ENCODE peak calls at places on chromosomes 13 and 19, in nine cellular contexts. One of them, this sample, is unnamed.

GRCh38 chr13:114319441-114319871 is 5.2 kb downstream of the CHAMP1 start:
- DNase-seq in WERI-Rb-1: no peak
- DNase-seq in stomach: no peak
- DNase-seq in kidney: no peak
- DNase-seq in astrocyte of the spinal cord: peak
- DNase-seq in right lobe of liver: no peak
- DNase-seq in RWPE2: no peak
- DNase-seq in activated B cell treated with CpG ODN at 0.5 μM for 24 hours: no peak
- DNase-seq in cardiac fibroblast: peak
- DNase-seq in this sample: no peak

GRCh38 chr19:15010497-15011255 is 31.0 kb upstream of the SLC1A6 start:
- DNase-seq in WERI-Rb-1: no peak
- DNase-seq in stomach: no peak
- DNase-seq in kidney: peak
- DNase-seq in astrocyte of the spinal cord: no peak
- DNase-seq in right lobe of liver: no peak
- DNase-seq in RWPE2: no peak
- DNase-seq in activated B cell treated with CpG ODN at 0.5 μM for 24 hours: no peak
- DNase-seq in cardiac fibroblast: no peak
- DNase-seq in this sample: no peak

GRCh38 chr19:38653028-38653571 is 5.7 kb downstream of the ACTN4 start:
- DNase-seq in WERI-Rb-1: peak
- DNase-seq in stomach: peak
- DNase-seq in kidney: no peak
- DNase-seq in astrocyte of the spinal cord: peak
- DNase-seq in right lobe of liver: peak
- DNase-seq in RWPE2: no peak
- DNase-seq in activated B cell treated with CpG ODN at 0.5 μM for 24 hours: no peak
- DNase-seq in cardiac fibroblast: peak
- DNase-seq in this sample: peak

GRCh38 chr19:10430505-10431253 is 10.3 kb downstream of the PDE4A start:
- DNase-seq in WERI-Rb-1: no peak
- DNase-seq in stomach: peak
- DNase-seq in kidney: peak
- DNase-seq in astrocyte of the spinal cord: no peak
- DNase-seq in right lobe of liver: no peak
- DNase-seq in RWPE2: no peak
- DNase-seq in activated B cell treated with CpG ODN at 0.5 μM for 24 hours: no peak
- DNase-seq in cardiac fibroblast: peak
- DNase-seq in this sample: no peak

GRCh38 chr13:79482271-79482970 is 1.5 kb downstream of the NDFIP2 start:
- DNase-seq in WERI-Rb-1: no peak
- DNase-seq in stomach: no peak
- DNase-seq in kidney: no peak
- DNase-seq in astrocyte of the spinal cord: peak
- DNase-seq in right lobe of liver: no peak
- DNase-seq in RWPE2: no peak
- DNase-seq in activated B cell treated with CpG ODN at 0.5 μM for 24 hours: no peak
- DNase-seq in cardiac fibroblast: peak
- DNase-seq in this sample: no peak

GRCh38 chr13:30864352-30865130 is 41.5 kb upstream of the MEDAG start:
- DNase-seq in WERI-Rb-1: peak
- DNase-seq in stomach: no peak
- DNase-seq in kidney: no peak
- DNase-seq in astrocyte of the spinal cord: peak
- DNase-seq in right lobe of liver: no peak
- DNase-seq in RWPE2: no peak
- DNase-seq in activated B cell treated with CpG ODN at 0.5 μM for 24 hours: no peak
- DNase-seq in cardiac fibroblast: peak
- DNase-seq in this sample: no peak

GRCh38 chr13:30121666-30122065 is 185.7 kb downstream of the KATNAL1 start:
- DNase-seq in WERI-Rb-1: no peak
- DNase-seq in stomach: no peak
- DNase-seq in kidney: no peak
- DNase-seq in astrocyte of the spinal cord: no peak
- DNase-seq in right lobe of liver: no peak
- DNase-seq in RWPE2: no peak
- DNase-seq in activated B cell treated with CpG ODN at 0.5 μM for 24 hours: no peak
- DNase-seq in cardiac fibroblast: no peak
- DNase-seq in this sample: no peak

GRCh38 chr19:48819366-48819816 is 8.6 kb upstream of the BCAT2 start:
- DNase-seq in WERI-Rb-1: no peak
- DNase-seq in stomach: peak
- DNase-seq in kidney: peak
- DNase-seq in astrocyte of the spinal cord: peak
- DNase-seq in right lobe of liver: peak
- DNase-seq in RWPE2: peak
- DNase-seq in activated B cell treated with CpG ODN at 0.5 μM for 24 hours: no peak
- DNase-seq in cardiac fibroblast: peak
- DNase-seq in this sample: peak

GRCh38 chr19:44551850-44552249 is 22.4 kb upstream of the CEACAM20 start:
- DNase-seq in WERI-Rb-1: no peak
- DNase-seq in stomach: no peak
- DNase-seq in kidney: no peak
- DNase-seq in astrocyte of the spinal cord: no peak
- DNase-seq in right lobe of liver: no peak
- DNase-seq in RWPE2: no peak
- DNase-seq in activated B cell treated with CpG ODN at 0.5 μM for 24 hours: no peak
- DNase-seq in cardiac fibroblast: no peak
- DNase-seq in this sample: no peak

GRCh38 chr19:38838208-38838985 is 6.8 kb upstream of the ECH1 start:
- DNase-seq in WERI-Rb-1: no peak
- DNase-seq in stomach: peak
- DNase-seq in kidney: no peak
- DNase-seq in astrocyte of the spinal cord: no peak
- DNase-seq in right lobe of liver: no peak
- DNase-seq in RWPE2: peak
- DNase-seq in activated B cell treated with CpG ODN at 0.5 μM for 24 hours: no peak
- DNase-seq in cardiac fibroblast: no peak
- DNase-seq in this sample: peak

GRCh38 chr13:35252536-35253205 is 223.8 kb downstream of the MAB21L1 start:
- DNase-seq in WERI-Rb-1: no peak
- DNase-seq in stomach: no peak
- DNase-seq in kidney: peak
- DNase-seq in astrocyte of the spinal cord: no peak
- DNase-seq in right lobe of liver: no peak
- DNase-seq in RWPE2: no peak
- DNase-seq in activated B cell treated with CpG ODN at 0.5 μM for 24 hours: no peak
- DNase-seq in cardiac fibroblast: no peak
- DNase-seq in this sample: no peak

GRCh38 chr19:12680034-12680433 is 1.6 kb downstream of the DHPS start:
- DNase-seq in WERI-Rb-1: no peak
- DNase-seq in stomach: no peak
- DNase-seq in kidney: no peak
- DNase-seq in astrocyte of the spinal cord: no peak
- DNase-seq in right lobe of liver: no peak
- DNase-seq in RWPE2: no peak
- DNase-seq in activated B cell treated with CpG ODN at 0.5 μM for 24 hours: no peak
- DNase-seq in cardiac fibroblast: no peak
- DNase-seq in this sample: no peak

GRCh38 chr19:10421240-10421948 is 1.1 kb downstream of the PDE4A start:
- DNase-seq in WERI-Rb-1: no peak
- DNase-seq in stomach: no peak
- DNase-seq in kidney: no peak
- DNase-seq in astrocyte of the spinal cord: no peak
- DNase-seq in right lobe of liver: no peak
- DNase-seq in RWPE2: no peak
- DNase-seq in activated B cell treated with CpG ODN at 0.5 μM for 24 hours: no peak
- DNase-seq in cardiac fibroblast: no peak
- DNase-seq in this sample: no peak

GRCh38 chr13:38819053-38819452 is 132.2 kb downstream of the FREM2 start:
- DNase-seq in WERI-Rb-1: no peak
- DNase-seq in stomach: peak
- DNase-seq in kidney: no peak
- DNase-seq in astrocyte of the spinal cord: peak
- DNase-seq in right lobe of liver: no peak
- DNase-seq in RWPE2: no peak
- DNase-seq in activated B cell treated with CpG ODN at 0.5 μM for 24 hours: no peak
- DNase-seq in cardiac fibroblast: no peak
- DNase-seq in this sample: no peak

GRCh38 chr19:40224342-40225148 is 1.9 kb downstream of the CCNP start:
- DNase-seq in WERI-Rb-1: no peak
- DNase-seq in stomach: no peak
- DNase-seq in kidney: no peak
- DNase-seq in astrocyte of the spinal cord: no peak
- DNase-seq in right lobe of liver: no peak
- DNase-seq in RWPE2: peak
- DNase-seq in activated B cell treated with CpG ODN at 0.5 μM for 24 hours: no peak
- DNase-seq in cardiac fibroblast: no peak
- DNase-seq in this sample: peak

GRCh38 chr19:40687525-40688016 is 2.9 kb downstream of the NUMBL start:
- DNase-seq in WERI-Rb-1: no peak
- DNase-seq in stomach: peak
- DNase-seq in kidney: peak
- DNase-seq in astrocyte of the spinal cord: peak
- DNase-seq in right lobe of liver: no peak
- DNase-seq in RWPE2: no peak
- DNase-seq in activated B cell treated with CpG ODN at 0.5 μM for 24 hours: peak
- DNase-seq in cardiac fibroblast: peak
- DNase-seq in this sample: no peak

GRCh38 chr13:24306632-24307031 is 2.7 kb upstream of the C1QTNF9 start:
- DNase-seq in WERI-Rb-1: no peak
- DNase-seq in stomach: no peak
- DNase-seq in kidney: no peak
- DNase-seq in astrocyte of the spinal cord: peak
- DNase-seq in right lobe of liver: no peak
- DNase-seq in RWPE2: no peak
- DNase-seq in activated B cell treated with CpG ODN at 0.5 μM for 24 hours: no peak
- DNase-seq in cardiac fibroblast: peak
- DNase-seq in this sample: no peak

GRCh38 chr13:92821324-92821723 is 405.3 kb upstream of the GPC6 start:
- DNase-seq in WERI-Rb-1: no peak
- DNase-seq in stomach: no peak
- DNase-seq in kidney: no peak
- DNase-seq in astrocyte of the spinal cord: no peak
- DNase-seq in right lobe of liver: no peak
- DNase-seq in RWPE2: no peak
- DNase-seq in activated B cell treated with CpG ODN at 0.5 μM for 24 hours: no peak
- DNase-seq in cardiac fibroblast: no peak
- DNase-seq in this sample: no peak

GRCh38 chr19:48221628-48222027 is 34.1 kb downstream of the CARD8 start:
- DNase-seq in WERI-Rb-1: no peak
- DNase-seq in stomach: no peak
- DNase-seq in kidney: no peak
- DNase-seq in astrocyte of the spinal cord: no peak
- DNase-seq in right lobe of liver: no peak
- DNase-seq in RWPE2: no peak
- DNase-seq in activated B cell treated with CpG ODN at 0.5 μM for 24 hours: no peak
- DNase-seq in cardiac fibroblast: no peak
- DNase-seq in this sample: no peak

GRCh38 chr13:59542303-59542702 is 621.4 kb downstream of the DIAPH3 start:
- DNase-seq in WERI-Rb-1: no peak
- DNase-seq in stomach: no peak
- DNase-seq in kidney: no peak
- DNase-seq in astrocyte of the spinal cord: no peak
- DNase-seq in right lobe of liver: no peak
- DNase-seq in RWPE2: no peak
- DNase-seq in activated B cell treated with CpG ODN at 0.5 μM for 24 hours: no peak
- DNase-seq in cardiac fibroblast: no peak
- DNase-seq in this sample: no peak

GRCh38 chr13:111337741-111338140 is 17.3 kb downstream of the TEX29 start:
- DNase-seq in WERI-Rb-1: no peak
- DNase-seq in stomach: no peak
- DNase-seq in kidney: no peak
- DNase-seq in astrocyte of the spinal cord: no peak
- DNase-seq in right lobe of liver: no peak
- DNase-seq in RWPE2: no peak
- DNase-seq in activated B cell treated with CpG ODN at 0.5 μM for 24 hours: no peak
- DNase-seq in cardiac fibroblast: peak
- DNase-seq in this sample: no peak

GRCh38 chr13:51921790-51922740 is 60.3 kb downstream of the CCDC70 start:
- DNase-seq in WERI-Rb-1: no peak
- DNase-seq in stomach: no peak
- DNase-seq in kidney: no peak
- DNase-seq in astrocyte of the spinal cord: no peak
- DNase-seq in right lobe of liver: no peak
- DNase-seq in RWPE2: no peak
- DNase-seq in activated B cell treated with CpG ODN at 0.5 μM for 24 hours: no peak
- DNase-seq in cardiac fibroblast: peak
- DNase-seq in this sample: no peak

GRCh38 chr13:20188649-20189553 is 3.8 kb downstream of the GJB2 start:
- DNase-seq in WERI-Rb-1: peak
- DNase-seq in stomach: no peak
- DNase-seq in kidney: peak
- DNase-seq in astrocyte of the spinal cord: no peak
- DNase-seq in right lobe of liver: no peak
- DNase-seq in RWPE2: no peak
- DNase-seq in activated B cell treated with CpG ODN at 0.5 μM for 24 hours: no peak
- DNase-seq in cardiac fibroblast: no peak
- DNase-seq in this sample: no peak
- TF ChIP-seq CTCF in WERI-Rb-1: peak
- TF ChIP-seq CTCF in stomach: no peak
- TF ChIP-seq CTCF in kidney: no peak
- TF ChIP-seq CTCF in astrocyte of the spinal cord: peak
- TF ChIP-seq CTCF in right lobe of liver: no peak
- TF ChIP-seq CTCF in RWPE2: no peak
- TF ChIP-seq CTCF in activated B cell treated with CpG ODN at 0.5 μM for 24 hours: no peak
- TF ChIP-seq CTCF in cardiac fibroblast: no peak
- TF ChIP-seq CTCF in this sample: no peak

DNA sequence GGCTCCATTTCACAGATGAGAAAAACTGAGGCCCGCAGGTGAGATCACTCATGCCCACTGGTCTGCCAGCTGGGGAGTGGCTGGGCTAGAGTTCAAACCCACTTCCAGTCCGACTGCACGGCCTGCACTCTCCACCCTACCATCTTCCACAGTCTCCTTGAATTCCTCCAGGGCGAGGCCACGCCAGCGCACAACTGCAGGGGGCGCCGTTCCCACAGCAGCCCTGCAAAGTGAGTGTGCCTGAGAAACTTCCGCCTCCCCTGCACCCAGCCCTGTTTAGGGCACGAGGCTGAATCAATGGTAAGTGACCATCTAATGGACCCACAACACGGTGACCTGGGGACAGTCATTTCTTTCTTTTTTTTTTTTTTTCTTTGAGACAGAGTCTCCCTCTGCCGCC is 829 bp upstream of the ATCAY start:
- DNase-seq in WERI-Rb-1: no peak
- DNase-seq in stomach: no peak
- DNase-seq in kidney: no peak
- DNase-seq in astrocyte of the spinal cord: no peak
- DNase-seq in right lobe of liver: no peak
- DNase-seq in RWPE2: no peak
- DNase-seq in activated B cell treated with CpG ODN at 0.5 μM for 24 hours: no peak
- DNase-seq in cardiac fibroblast: no peak
- DNase-seq in this sample: no peak
- TF ChIP-seq CTCF in WERI-Rb-1: peak
- TF ChIP-seq CTCF in stomach: no peak
- TF ChIP-seq CTCF in kidney: no peak
- TF ChIP-seq CTCF in astrocyte of the spinal cord: no peak
- TF ChIP-seq CTCF in right lobe of liver: no peak
- TF ChIP-seq CTCF in RWPE2: no peak
- TF ChIP-seq CTCF in activated B cell treated with CpG ODN at 0.5 μM for 24 hours: no peak
- TF ChIP-seq CTCF in cardiac fibroblast: no peak
- TF ChIP-seq CTCF in this sample: no peak

GRCh38 chr13:57557979-57558529 is 73.5 kb upstream of the PCDH17 start:
- DNase-seq in WERI-Rb-1: no peak
- DNase-seq in stomach: no peak
- DNase-seq in kidney: no peak
- DNase-seq in astrocyte of the spinal cord: peak
- DNase-seq in right lobe of liver: no peak
- DNase-seq in RWPE2: no peak
- DNase-seq in activated B cell treated with CpG ODN at 0.5 μM for 24 hours: no peak
- DNase-seq in cardiac fibroblast: no peak
- DNase-seq in this sample: no peak
- TF ChIP-seq CTCF in WERI-Rb-1: no peak
- TF ChIP-seq CTCF in stomach: no peak
- TF ChIP-seq CTCF in kidney: no peak
- TF ChIP-seq CTCF in astrocyte of the spinal cord: no peak
- TF ChIP-seq CTCF in right lobe of liver: peak
- TF ChIP-seq CTCF in RWPE2: no peak
- TF ChIP-seq CTCF in activated B cell treated with CpG ODN at 0.5 μM for 24 hours: no peak
- TF ChIP-seq CTCF in cardiac fibroblast: no peak
- TF ChIP-seq CTCF in this sample: no peak

GRCh38 chr19:1811942-1812425 is at the start of gene ATP8B3:
- DNase-seq in WERI-Rb-1: no peak
- DNase-seq in stomach: peak
- DNase-seq in kidney: no peak
- DNase-seq in astrocyte of the spinal cord: no peak
- DNase-seq in right lobe of liver: no peak
- DNase-seq in RWPE2: no peak
- DNase-seq in activated B cell treated with CpG ODN at 0.5 μM for 24 hours: no peak
- DNase-seq in cardiac fibroblast: no peak
- DNase-seq in this sample: peak
- TF ChIP-seq CTCF in WERI-Rb-1: no peak
- TF ChIP-seq CTCF in stomach: no peak
- TF ChIP-seq CTCF in kidney: no peak
- TF ChIP-seq CTCF in astrocyte of the spinal cord: no peak
- TF ChIP-seq CTCF in right lobe of liver: no peak
- TF ChIP-seq CTCF in RWPE2: no peak
- TF ChIP-seq CTCF in activated B cell treated with CpG ODN at 0.5 μM for 24 hours: no peak
- TF ChIP-seq CTCF in cardiac fibroblast: no peak
- TF ChIP-seq CTCF in this sample: no peak

This sample was measured in Calu3.